ENCODE peak calls at places on chromosome 15, in six cellular contexts. One of them, this sample, is unnamed.

GRCh38 chr15:64911317-64912186 is at the start of gene ANKDD1A:
- DNase-seq in HCT116: peak
- DNase-seq in HepG2: no peak
- DNase-seq in GM12878: no peak
- DNase-seq in K562: peak
- DNase-seq in H1: no peak
- DNase-seq in this sample: peak

GRCh38 chr15:53910236-53910849 is 67.9 kb upstream of the UNC13C start:
- DNase-seq in H1: no peak
- DNase-seq in HepG2: peak
- DNase-seq in HCT116: no peak
- DNase-seq in K562: no peak
- DNase-seq in GM12878: no peak
- DNase-seq in this sample: no peak

GRCh38 chr15:50046868-50047267 is 72.2 kb downstream of the ATP8B4 start:
- DNase-seq in K562: no peak
- DNase-seq in H1: no peak
- DNase-seq in HepG2: no peak
- DNase-seq in HCT116: no peak
- DNase-seq in GM12878: no peak
- DNase-seq in this sample: no peak

GRCh38 chr15:80791004-80791403 is 11.8 kb downstream of the CEMIP start:
- DNase-seq in HCT116: no peak
- DNase-seq in H1: no peak
- DNase-seq in HepG2: no peak
- DNase-seq in K562: no peak
- DNase-seq in GM12878: no peak
- DNase-seq in this sample: no peak

GRCh38 chr15:59283717-59284336 is 77.2 kb downstream of the LDHAL6B start:
- DNase-seq in K562: no peak
- DNase-seq in H1: peak
- DNase-seq in GM12878: no peak
- DNase-seq in HCT116: peak
- DNase-seq in HepG2: peak
- DNase-seq in this sample: no peak

GRCh38 chr15:27361418-27361817 is 390.4 kb downstream of the GABRG3 start:
- DNase-seq in H1: no peak
- DNase-seq in K562: no peak
- DNase-seq in HepG2: no peak
- DNase-seq in HCT116: no peak
- DNase-seq in GM12878: no peak
- DNase-seq in this sample: no peak

GRCh38 chr15:58501636-58502178 is 69.9 kb downstream of the LIPC start:
- DNase-seq in K562: no peak
- DNase-seq in HepG2: no peak
- DNase-seq in HCT116: no peak
- DNase-seq in GM12878: no peak
- DNase-seq in H1: no peak
- DNase-seq in this sample: no peak

GRCh38 chr15:88028024-88028423 is 228.5 kb downstream of the NTRK3 start:
- DNase-seq in K562: no peak
- DNase-seq in HCT116: no peak
- DNase-seq in GM12878: no peak
- DNase-seq in H1: no peak
- DNase-seq in HepG2: no peak
- DNase-seq in this sample: peak

GRCh38 chr15:90552162-90552928 is 22.6 kb downstream of the CRTC3 start:
- DNase-seq in H1: no peak
- DNase-seq in HCT116: no peak
- DNase-seq in HepG2: no peak
- DNase-seq in K562: no peak
- DNase-seq in GM12878: no peak
- DNase-seq in this sample: no peak
- TF ChIP-seq ATF3 in H1: no peak
- TF ChIP-seq ATF3 in HCT116: no peak
- TF ChIP-seq ATF3 in HepG2: no peak
- TF ChIP-seq ATF3 in K562: no peak
- TF ChIP-seq ATF3 in GM12878: no peak
- TF ChIP-seq ATF3 in this sample: no peak

DNA sequence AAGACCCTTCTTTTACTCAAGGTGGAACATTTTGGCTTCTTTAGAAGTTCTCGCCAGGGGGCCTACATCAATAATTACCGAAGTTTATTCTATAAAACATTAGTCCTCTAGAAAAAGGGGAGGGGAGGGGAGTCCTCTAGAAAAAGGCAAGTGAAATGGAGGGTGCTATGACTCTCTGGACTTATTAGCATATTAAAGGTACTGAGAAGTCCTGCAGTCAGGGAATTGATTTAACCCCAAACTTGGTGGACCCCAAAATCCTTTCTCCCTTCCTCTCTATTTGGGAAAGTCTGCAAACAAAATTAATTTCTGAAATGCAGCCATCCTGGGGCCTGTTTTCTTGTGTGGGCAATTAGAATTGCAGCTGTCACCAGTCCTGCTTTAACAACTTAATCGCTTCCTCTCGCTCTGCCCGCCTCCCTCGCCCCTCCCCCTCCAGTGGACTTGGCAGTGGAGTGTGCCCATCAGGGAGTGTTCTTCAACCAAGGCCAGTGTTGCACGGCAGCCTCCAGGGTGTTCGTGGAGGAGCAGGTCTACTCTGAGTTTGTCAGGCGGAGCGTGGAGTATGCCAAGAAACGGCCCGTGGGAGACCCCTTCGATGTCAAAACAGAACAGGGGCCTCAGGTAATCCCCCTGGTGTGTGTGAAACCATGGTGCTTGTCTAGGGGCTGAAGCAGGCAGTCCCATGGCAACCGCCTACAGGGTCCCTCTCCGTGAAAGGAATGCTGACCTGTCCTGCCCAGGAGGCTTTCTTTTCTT is 18.8 kb upstream of the LRRK1 start:
- DNase-seq in HepG2: no peak
- DNase-seq in GM12878: no peak
- DNase-seq in K562: peak
- DNase-seq in HCT116: no peak
- DNase-seq in H1: no peak
- DNase-seq in this sample: no peak
- TF ChIP-seq ATF3 in HepG2: no peak
- TF ChIP-seq ATF3 in GM12878: no peak
- TF ChIP-seq ATF3 in K562: no peak
- TF ChIP-seq ATF3 in HCT116: no peak
- TF ChIP-seq ATF3 in H1: no peak
- TF ChIP-seq ATF3 in this sample: no peak

DNA sequence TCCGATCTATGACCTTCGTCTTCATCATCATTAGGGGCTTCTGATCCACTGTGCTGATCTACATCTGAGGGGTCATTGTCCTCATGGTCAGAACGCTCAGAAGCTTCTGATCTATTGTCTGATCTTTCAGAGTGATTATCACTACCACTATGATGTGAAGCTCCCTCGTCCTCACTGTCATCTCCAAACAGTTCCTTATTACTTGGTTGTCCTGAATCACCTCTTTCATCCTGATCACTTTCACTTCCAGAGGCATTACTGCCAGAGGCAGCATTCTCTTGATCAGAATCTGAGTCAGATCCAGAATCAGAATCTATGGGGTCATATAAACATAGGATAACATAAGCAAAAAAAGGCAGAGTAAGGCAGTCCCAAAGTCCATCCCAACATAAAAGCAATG is 5.4 kb downstream of the LEO1 start:
- DNase-seq in GM12878: no peak
- DNase-seq in K562: no peak
- DNase-seq in H1: no peak
- DNase-seq in HepG2: no peak
- DNase-seq in HCT116: no peak
- DNase-seq in this sample: no peak
- TF ChIP-seq ATF3 in GM12878: no peak
- TF ChIP-seq ATF3 in K562: no peak
- TF ChIP-seq ATF3 in H1: no peak
- TF ChIP-seq ATF3 in HepG2: no peak
- TF ChIP-seq ATF3 in HCT116: no peak
- TF ChIP-seq ATF3 in this sample: no peak

GRCh38 chr15:68818671-68819450 is 1.8 kb downstream of the ANP32A start:
- DNase-seq in H1: no peak
- DNase-seq in HCT116: no peak
- DNase-seq in GM12878: no peak
- DNase-seq in K562: peak
- DNase-seq in HepG2: peak
- DNase-seq in this sample: peak

GRCh38 chr15:68816795-68817303 is 3.8 kb downstream of the ANP32A start:
- DNase-seq in HepG2: peak
- DNase-seq in GM12878: no peak
- DNase-seq in H1: no peak
- DNase-seq in HCT116: no peak
- DNase-seq in K562: no peak
- DNase-seq in this sample: no peak

GRCh38 chr15:68819451-68820204 is 1.1 kb downstream of the ANP32A start:
- DNase-seq in K562: no peak
- DNase-seq in HepG2: peak
- DNase-seq in H1: no peak
- DNase-seq in GM12878: no peak
- DNase-seq in HCT116: no peak
- DNase-seq in this sample: peak

GRCh38 chr15:68817304-68818087 is 3.2 kb downstream of the ANP32A start:
- DNase-seq in K562: peak
- DNase-seq in HepG2: peak
- DNase-seq in HCT116: no peak
- DNase-seq in H1: no peak
- DNase-seq in GM12878: no peak
- DNase-seq in this sample: peak

DNA sequence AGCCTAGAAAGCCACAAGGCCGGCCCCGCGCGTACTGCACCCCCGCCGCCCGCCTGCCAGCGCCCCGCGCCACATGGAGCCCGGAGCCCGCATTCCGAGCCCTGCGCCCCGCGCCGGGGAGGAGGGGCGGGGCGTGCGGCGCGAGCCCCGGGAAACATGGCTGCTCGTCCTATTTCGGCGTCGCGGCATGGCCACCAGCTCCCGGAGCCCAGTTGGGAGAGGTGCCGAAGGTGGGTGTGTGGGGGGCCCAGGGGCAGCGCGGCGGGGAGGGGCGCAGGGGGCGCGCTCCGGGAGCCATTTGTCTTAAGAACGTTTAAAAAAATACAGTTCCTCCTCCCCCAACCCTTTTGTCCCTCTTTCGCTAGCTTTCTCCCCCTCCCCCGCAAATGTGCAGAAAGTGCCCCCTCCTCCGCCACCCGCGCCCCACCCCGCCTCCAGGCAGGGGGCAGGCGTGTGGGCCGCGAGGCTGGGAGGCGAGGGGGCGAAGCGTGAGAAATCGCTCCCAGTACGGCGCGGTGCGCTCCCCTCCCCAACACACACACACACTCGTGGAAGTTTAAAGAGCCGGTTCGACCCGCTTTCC is 2.5 kb downstream of the ANP32A start:
- DNase-seq in HepG2: peak
- DNase-seq in K562: peak
- DNase-seq in HCT116: no peak
- DNase-seq in H1: no peak
- DNase-seq in GM12878: no peak
- DNase-seq in this sample: peak
- TF ChIP-seq ATF3 in HepG2: no peak
- TF ChIP-seq ATF3 in K562: no peak
- TF ChIP-seq ATF3 in HCT116: no peak
- TF ChIP-seq ATF3 in H1: no peak
- TF ChIP-seq ATF3 in GM12878: no peak
- TF ChIP-seq ATF3 in this sample: no peak

DNA sequence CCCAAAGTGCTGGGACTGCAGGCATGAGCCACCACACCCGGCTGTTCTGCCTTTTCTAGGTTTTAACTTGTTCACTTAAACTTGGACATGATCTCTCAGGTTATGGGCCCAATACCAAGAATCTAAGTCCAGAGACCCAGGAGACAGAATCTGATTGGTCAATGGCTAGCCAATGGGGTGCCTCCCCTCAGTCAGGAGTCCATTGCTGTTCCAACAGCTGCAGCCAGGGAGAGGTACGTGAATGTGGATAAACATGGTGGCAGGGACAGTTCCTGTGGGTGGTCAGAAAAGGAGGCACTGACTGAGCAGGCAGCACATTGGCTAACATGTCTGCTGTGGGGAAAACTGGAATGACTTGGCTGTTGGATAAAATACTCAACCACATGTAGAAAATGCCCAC is 140.3 kb downstream of the RPLP1 start:
- DNase-seq in K562: peak
- DNase-seq in HepG2: no peak
- DNase-seq in HCT116: no peak
- DNase-seq in GM12878: no peak
- DNase-seq in H1: no peak
- DNase-seq in this sample: no peak
- TF ChIP-seq ATF3 in K562: no peak
- TF ChIP-seq ATF3 in HepG2: no peak
- TF ChIP-seq ATF3 in HCT116: no peak
- TF ChIP-seq ATF3 in GM12878: no peak
- TF ChIP-seq ATF3 in H1: no peak
- TF ChIP-seq ATF3 in this sample: no peak

GRCh38 chr15:82571722-82572222 is 31.5 kb upstream of the RPS17 start:
- DNase-seq in H1: peak
- DNase-seq in HCT116: no peak
- DNase-seq in HepG2: no peak
- DNase-seq in GM12878: no peak
- DNase-seq in K562: peak
- DNase-seq in this sample: peak
- TF ChIP-seq ATF3 in H1: no peak
- TF ChIP-seq ATF3 in HCT116: no peak
- TF ChIP-seq ATF3 in HepG2: no peak
- TF ChIP-seq ATF3 in GM12878: no peak
- TF ChIP-seq ATF3 in K562: no peak
- TF ChIP-seq ATF3 in this sample: no peak

GRCh38 chr15:89177633-89178306 is 43.6 kb downstream of the RLBP1 start:
- DNase-seq in GM12878: peak
- DNase-seq in K562: peak
- DNase-seq in HCT116: peak
- DNase-seq in HepG2: peak
- DNase-seq in H1: no peak
- DNase-seq in this sample: peak
- TF ChIP-seq ATF3 in GM12878: no peak
- TF ChIP-seq ATF3 in K562: no peak
- TF ChIP-seq ATF3 in HCT116: no peak
- TF ChIP-seq ATF3 in HepG2: no peak
- TF ChIP-seq ATF3 in H1: no peak
- TF ChIP-seq ATF3 in this sample: no peak

GRCh38 chr15:71096676-71097075 is 18.6 kb upstream of the THSD4 start:
- DNase-seq in HCT116: no peak
- DNase-seq in GM12878: no peak
- DNase-seq in H1: no peak
- DNase-seq in HepG2: no peak
- DNase-seq in K562: no peak
- DNase-seq in this sample: no peak
- TF ChIP-seq ATF3 in HCT116: no peak
- TF ChIP-seq ATF3 in GM12878: no peak
- TF ChIP-seq ATF3 in H1: no peak
- TF ChIP-seq ATF3 in HepG2: no peak
- TF ChIP-seq ATF3 in K562: no peak
- TF ChIP-seq ATF3 in this sample: no peak